ENCODE peak calls at places on chromosomes 1 and 21, in four cellular contexts. C, J, X and O are unnamed samples.

GRCh38 chr1:232252719-232253118 is 377.2 kb downstream of the SIPA1L2 start:
- DNase-seq in J (no peak), X (no peak), C (no peak), O (no peak)

GRCh38 chr1:219038398-219038797 is 135.3 kb upstream of the LYPLAL1 start:
- DNase-seq in J (no peak), X (no peak), C (no peak), O (no peak)

GRCh38 chr1:151720974-151721787 is at the start of gene RIIAD1:
- DNase-seq in C (peak; percentile 44), J (no peak), X (no peak), O (no peak)

GRCh38 chr1:114803001-114803400 is 22.5 kb upstream of the SIKE1 start:
- DNase-seq in J (no peak), C (no peak), X (peak; percentile 88), O (peak; percentile 98)

GRCh38 chr1:39540504-39541031 is 36.0 kb downstream of the PABPC4 start:
- DNase-seq in C (peak; percentile 76), X (no peak), J (peak; percentile 67), O (no peak)

GRCh38 chr1:1084028-1084371 is 9.9 kb upstream of the RNF223 start:
- DNase-seq in C (no peak), J (no peak), X (no peak), O (no peak)

GRCh38 chr1:147545133-147545532 is 3.8 kb downstream of the BCL9 start:
- DNase-seq in X (peak; percentile 98), J (no peak), C (peak; percentile 48), O (peak; percentile 98)

GRCh38 chr1:79603862-79604261 is 597.3 kb upstream of the ADGRL4 start:
- DNase-seq in X (no peak), J (no peak), C (peak; percentile 89), O (no peak)

GRCh38 chr1:93617670-93618488 is 63.8 kb downstream of the BCAR3 start:
- DNase-seq in J (no peak), X (no peak), C (no peak), O (no peak)

GRCh38 chr1:93614550-93615200 is 67.0 kb downstream of the BCAR3 start:
- DNase-seq in X (no peak), C (no peak), J (no peak), O (peak; percentile 60)

GRCh38 chr1:93616221-93616995 is 65.2 kb downstream of the BCAR3 start:
- DNase-seq in J (peak; percentile 44), X (no peak), C (no peak), O (no peak)

GRCh38 chr1:93615201-93616150 is 66.2 kb downstream of the BCAR3 start:
- DNase-seq in C (peak; percentile 77), J (no peak), X (no peak), O (peak; percentile 29)

DNA sequence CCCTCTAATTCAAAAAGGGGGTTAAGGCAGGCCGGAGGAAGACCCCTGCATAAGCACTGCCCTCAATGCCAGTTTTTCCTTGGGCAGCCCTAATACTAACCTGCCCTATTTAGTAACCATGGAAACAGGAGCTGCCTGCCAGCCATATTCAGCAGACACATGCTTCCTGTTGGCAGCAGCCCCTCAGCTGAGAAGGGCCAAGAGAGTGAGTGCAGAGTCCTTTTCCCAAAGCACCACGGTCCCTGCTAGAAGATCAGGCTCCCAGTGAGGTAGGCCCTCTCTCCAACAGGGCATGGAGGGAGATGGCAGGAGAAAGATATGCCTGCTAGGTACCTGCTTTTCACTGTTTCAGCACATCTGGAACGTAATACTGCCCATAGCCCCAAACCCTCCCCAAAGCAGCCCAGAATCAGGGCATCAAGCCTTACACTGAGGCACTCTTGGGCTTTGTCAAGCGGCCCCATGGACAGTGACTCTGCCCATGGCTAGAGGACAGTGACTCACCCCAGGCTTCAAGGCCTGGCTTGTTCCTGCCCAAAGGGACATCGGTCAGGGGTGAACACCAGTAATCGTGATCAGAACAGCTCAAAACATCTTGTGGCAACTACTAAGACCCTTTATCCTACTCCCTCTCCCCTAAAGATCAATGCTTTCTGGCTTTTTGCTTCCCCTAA is 64.5 kb downstream of the BCAR3 start:
- DNase-seq in X (no peak), J (peak; percentile 52), C (peak; percentile 59), O (no peak)
- H3K27ac ChIP-seq in X (peak overlapping the region; percentile 51), J (peak overlapping the region; percentile 41), C (no peak overlapping the region), O (peak overlapping the region; percentile 82)

GRCh38 chr21:35478096-35479080 is 429.3 kb upstream of the RUNX1 start:
- DNase-seq in X (no peak), C (peak; percentile 87), J (no peak), O (no peak)
- H3K27ac ChIP-seq in X (no peak overlapping the region), C (no peak overlapping the region), J (peak overlapping the region; percentile 6), O (no peak overlapping the region)

GRCh38 chr1:160670701-160671100 is 23.9 kb upstream of the SLAMF1 start:
- DNase-seq in C (no peak), X (no peak), J (no peak), O (no peak)
- H3K27ac ChIP-seq in C (no peak overlapping the region), X (no peak overlapping the region), J (no peak overlapping the region), O (no peak overlapping the region)

GRCh38 chr1:13543451-13543911 is 29.7 kb upstream of the LRRC38 start:
- DNase-seq in J (peak; percentile 50), X (no peak), C (peak; percentile 6), O (no peak)
- H3K27ac ChIP-seq in J (peak overlapping the region; percentile 89), X (no peak overlapping the region), C (no peak overlapping the region), O (no peak overlapping the region)